ENCODE peak calls at places on chromosomes 5 and 9, in ten cellular contexts. One of them, this sample, is unnamed.

GRCh38 chr9:133374612-133375115 is 1.2 kb downstream of the SURF4 start:
- DNase-seq in endothelial cell: no peak
- DNase-seq in adrenal gland: no peak
- DNase-seq in sigmoid colon: no peak
- DNase-seq in B cell: no peak
- DNase-seq in GM20000: no peak
- DNase-seq in progenitor cell of endocrine pancreas: no peak
- DNase-seq in PC-3: no peak
- DNase-seq in AG10803: peak
- DNase-seq in cardiac fibroblast: peak
- DNase-seq in this sample: no peak

GRCh38 chr9:133461975-133462374 is 2.2 kb downstream of the CACFD1 start:
- DNase-seq in adrenal gland: no peak
- DNase-seq in sigmoid colon: no peak
- DNase-seq in endothelial cell: no peak
- DNase-seq in cardiac fibroblast: no peak
- DNase-seq in GM20000: no peak
- DNase-seq in B cell: no peak
- DNase-seq in AG10803: no peak
- DNase-seq in PC-3: no peak
- DNase-seq in progenitor cell of endocrine pancreas: no peak
- DNase-seq in this sample: no peak

GRCh38 chr5:124343451-124343867 is 403.0 kb downstream of the ZNF608 start:
- DNase-seq in AG10803: peak
- DNase-seq in sigmoid colon: no peak
- DNase-seq in PC-3: peak
- DNase-seq in adrenal gland: peak
- DNase-seq in B cell: no peak
- DNase-seq in endothelial cell: no peak
- DNase-seq in GM20000: no peak
- DNase-seq in progenitor cell of endocrine pancreas: no peak
- DNase-seq in cardiac fibroblast: peak
- DNase-seq in this sample: no peak

GRCh38 chr5:173191561-173191960 is 43.4 kb downstream of the NKX2-5 start:
- DNase-seq in cardiac fibroblast: no peak
- DNase-seq in PC-3: no peak
- DNase-seq in B cell: no peak
- DNase-seq in endothelial cell: no peak
- DNase-seq in progenitor cell of endocrine pancreas: no peak
- DNase-seq in adrenal gland: no peak
- DNase-seq in sigmoid colon: no peak
- DNase-seq in AG10803: no peak
- DNase-seq in GM20000: no peak
- DNase-seq in this sample: no peak

GRCh38 chr9:99140685-99141314 is 35.9 kb downstream of the TGFBR1 start:
- DNase-seq in GM20000: peak
- DNase-seq in cardiac fibroblast: peak
- DNase-seq in progenitor cell of endocrine pancreas: no peak
- DNase-seq in B cell: peak
- DNase-seq in sigmoid colon: peak
- DNase-seq in PC-3: peak
- DNase-seq in endothelial cell: peak
- DNase-seq in AG10803: peak
- DNase-seq in adrenal gland: peak
- DNase-seq in this sample: peak

GRCh38 chr9:115164511-115164974 is 46.6 kb upstream of the TNC start:
- DNase-seq in progenitor cell of endocrine pancreas: no peak
- DNase-seq in sigmoid colon: no peak
- DNase-seq in endothelial cell: no peak
- DNase-seq in AG10803: peak
- DNase-seq in cardiac fibroblast: peak
- DNase-seq in PC-3: peak
- DNase-seq in B cell: no peak
- DNase-seq in GM20000: no peak
- DNase-seq in adrenal gland: peak
- DNase-seq in this sample: no peak

GRCh38 chr5:171137768-171138540 is 171.1 kb upstream of the TLX3 start:
- DNase-seq in PC-3: peak
- DNase-seq in GM20000: no peak
- DNase-seq in cardiac fibroblast: peak
- DNase-seq in B cell: no peak
- DNase-seq in sigmoid colon: no peak
- DNase-seq in endothelial cell: no peak
- DNase-seq in AG10803: peak
- DNase-seq in progenitor cell of endocrine pancreas: no peak
- DNase-seq in adrenal gland: no peak
- DNase-seq in this sample: no peak

GRCh38 chr5:82387041-82387818 is 109.1 kb upstream of the RPS23 start:
- DNase-seq in cardiac fibroblast: peak
- DNase-seq in sigmoid colon: no peak
- DNase-seq in B cell: no peak
- DNase-seq in PC-3: peak
- DNase-seq in GM20000: no peak
- DNase-seq in adrenal gland: peak
- DNase-seq in endothelial cell: no peak
- DNase-seq in AG10803: no peak
- DNase-seq in progenitor cell of endocrine pancreas: no peak
- DNase-seq in this sample: no peak

GRCh38 chr9:92035687-92036410 is 79.4 kb downstream of the SPTLC1 start:
- DNase-seq in AG10803: peak
- DNase-seq in endothelial cell: no peak
- DNase-seq in cardiac fibroblast: peak
- DNase-seq in GM20000: no peak
- DNase-seq in B cell: no peak
- DNase-seq in adrenal gland: no peak
- DNase-seq in progenitor cell of endocrine pancreas: no peak
- DNase-seq in sigmoid colon: peak
- DNase-seq in PC-3: no peak
- DNase-seq in this sample: no peak

GRCh38 chr5:112960316-112960715 is 16.3 kb upstream of the DCP2 start:
- DNase-seq in PC-3: no peak
- DNase-seq in progenitor cell of endocrine pancreas: no peak
- DNase-seq in AG10803: no peak
- DNase-seq in B cell: no peak
- DNase-seq in GM20000: no peak
- DNase-seq in adrenal gland: no peak
- DNase-seq in endothelial cell: no peak
- DNase-seq in sigmoid colon: no peak
- DNase-seq in cardiac fibroblast: no peak
- DNase-seq in this sample: no peak

GRCh38 chr5:1641560-1642166 is 117.9 kb upstream of the LPCAT1 start:
- DNase-seq in PC-3: peak
- DNase-seq in progenitor cell of endocrine pancreas: peak
- DNase-seq in adrenal gland: peak
- DNase-seq in endothelial cell: peak
- DNase-seq in cardiac fibroblast: peak
- DNase-seq in sigmoid colon: peak
- DNase-seq in B cell: peak
- DNase-seq in GM20000: peak
- DNase-seq in AG10803: peak
- DNase-seq in this sample: peak

GRCh38 chr9:36345103-36345846 is 54.8 kb downstream of the RNF38 start:
- DNase-seq in cardiac fibroblast: no peak
- DNase-seq in PC-3: no peak
- DNase-seq in sigmoid colon: no peak
- DNase-seq in adrenal gland: no peak
- DNase-seq in GM20000: no peak
- DNase-seq in progenitor cell of endocrine pancreas: no peak
- DNase-seq in endothelial cell: peak
- DNase-seq in AG10803: no peak
- DNase-seq in B cell: no peak
- DNase-seq in this sample: no peak
- TF ChIP-seq CTCF in cardiac fibroblast: peak
- TF ChIP-seq CTCF in PC-3: peak
- TF ChIP-seq CTCF in sigmoid colon: no peak
- TF ChIP-seq CTCF in adrenal gland: no peak
- TF ChIP-seq CTCF in GM20000: no peak
- TF ChIP-seq CTCF in progenitor cell of endocrine pancreas: no peak
- TF ChIP-seq CTCF in endothelial cell: peak
- TF ChIP-seq CTCF in AG10803: no peak
- TF ChIP-seq CTCF in B cell: no peak
- TF ChIP-seq CTCF in this sample: no peak

DNA sequence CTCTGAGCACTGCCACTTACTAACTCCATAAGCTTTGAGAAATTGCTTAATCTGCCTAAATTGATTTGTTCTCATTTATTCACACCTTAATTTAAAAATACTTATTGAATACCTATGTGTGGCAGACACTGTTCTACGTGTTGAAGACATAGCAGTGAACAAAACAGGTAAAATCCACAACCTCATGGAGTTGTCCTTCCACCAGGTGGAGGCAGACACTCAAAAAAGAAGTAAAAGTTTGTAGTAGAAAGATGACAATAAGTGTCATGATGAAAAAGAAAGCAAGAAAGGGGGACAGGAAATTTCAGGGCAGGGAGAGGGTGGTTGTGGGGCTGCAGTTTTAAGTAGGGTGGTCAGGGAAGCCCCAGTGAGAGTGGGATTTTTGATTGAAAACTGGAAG is 94.9 kb downstream of the SREK1 start:
- DNase-seq in PC-3: peak
- DNase-seq in adrenal gland: no peak
- DNase-seq in cardiac fibroblast: peak
- DNase-seq in sigmoid colon: no peak
- DNase-seq in AG10803: no peak
- DNase-seq in progenitor cell of endocrine pancreas: no peak
- DNase-seq in endothelial cell: no peak
- DNase-seq in GM20000: no peak
- DNase-seq in B cell: no peak
- DNase-seq in this sample: no peak
- TF ChIP-seq CTCF in PC-3: peak
- TF ChIP-seq CTCF in adrenal gland: no peak
- TF ChIP-seq CTCF in cardiac fibroblast: peak
- TF ChIP-seq CTCF in sigmoid colon: no peak
- TF ChIP-seq CTCF in AG10803: no peak
- TF ChIP-seq CTCF in progenitor cell of endocrine pancreas: peak
- TF ChIP-seq CTCF in endothelial cell: no peak
- TF ChIP-seq CTCF in GM20000: no peak
- TF ChIP-seq CTCF in B cell: no peak
- TF ChIP-seq CTCF in this sample: no peak

GRCh38 chr9:33718987-33719386 is 76.4 kb upstream of the PRSS3 start:
- DNase-seq in sigmoid colon: no peak
- DNase-seq in endothelial cell: no peak
- DNase-seq in GM20000: no peak
- DNase-seq in progenitor cell of endocrine pancreas: no peak
- DNase-seq in cardiac fibroblast: peak
- DNase-seq in adrenal gland: no peak
- DNase-seq in AG10803: peak
- DNase-seq in PC-3: peak
- DNase-seq in B cell: no peak
- DNase-seq in this sample: no peak

GRCh38 chr9:33722359-33722675 is 73.0 kb upstream of the PRSS3 start:
- DNase-seq in cardiac fibroblast: no peak
- DNase-seq in GM20000: no peak
- DNase-seq in progenitor cell of endocrine pancreas: no peak
- DNase-seq in endothelial cell: no peak
- DNase-seq in sigmoid colon: no peak
- DNase-seq in adrenal gland: no peak
- DNase-seq in AG10803: no peak
- DNase-seq in PC-3: no peak
- DNase-seq in B cell: no peak
- DNase-seq in this sample: no peak

GRCh38 chr9:33721674-33722358 is 73.5 kb upstream of the PRSS3 start:
- DNase-seq in AG10803: peak
- DNase-seq in cardiac fibroblast: peak
- DNase-seq in PC-3: peak
- DNase-seq in sigmoid colon: peak
- DNase-seq in endothelial cell: peak
- DNase-seq in GM20000: peak
- DNase-seq in adrenal gland: peak
- DNase-seq in progenitor cell of endocrine pancreas: peak
- DNase-seq in B cell: peak
- DNase-seq in this sample: peak

GRCh38 chr9:33714989-33715388 is 80.4 kb upstream of the PRSS3 start:
- DNase-seq in adrenal gland: no peak
- DNase-seq in endothelial cell: no peak
- DNase-seq in GM20000: no peak
- DNase-seq in B cell: no peak
- DNase-seq in progenitor cell of endocrine pancreas: no peak
- DNase-seq in AG10803: no peak
- DNase-seq in PC-3: no peak
- DNase-seq in sigmoid colon: no peak
- DNase-seq in cardiac fibroblast: no peak
- DNase-seq in this sample: no peak

DNA sequence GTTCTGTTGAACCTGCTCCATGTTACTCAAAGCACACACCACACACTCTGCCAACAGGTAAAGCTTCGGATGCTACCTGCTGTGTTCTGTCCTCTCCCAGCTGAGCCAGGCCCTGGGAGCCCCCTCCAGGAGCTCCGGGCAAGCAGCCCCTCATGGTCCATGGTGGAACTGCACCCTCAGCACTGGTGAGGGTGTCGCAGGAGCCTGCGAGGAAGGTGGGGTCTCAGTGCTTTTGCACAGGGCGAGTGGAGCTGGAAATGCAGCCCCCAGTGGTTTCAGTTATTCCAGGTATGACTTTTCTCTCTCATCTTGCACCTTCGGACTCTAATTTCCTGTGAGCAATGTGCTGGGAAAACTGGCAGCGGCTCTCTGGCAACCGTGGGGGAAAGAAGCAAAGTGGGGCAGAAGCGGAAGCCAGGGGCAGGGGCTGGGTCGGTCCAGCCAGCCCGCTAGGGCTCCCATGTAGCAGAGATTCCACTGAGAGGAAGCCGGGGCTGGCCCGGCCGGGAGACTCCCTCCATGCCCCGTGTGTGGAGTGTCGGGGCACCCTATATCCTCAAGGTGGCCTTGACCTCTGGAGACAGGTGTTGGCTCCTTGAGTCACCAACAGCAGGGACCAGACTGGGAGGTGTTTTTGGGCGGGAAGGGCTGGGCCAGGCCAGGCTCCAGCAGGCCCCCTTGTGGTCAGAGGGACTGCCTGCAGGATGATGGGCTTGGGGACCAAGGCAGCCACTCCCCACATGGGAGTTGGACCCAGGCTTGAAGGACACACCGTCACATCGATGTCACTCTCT is 75.6 kb upstream of the PRSS3 start:
- DNase-seq in GM20000: peak
- DNase-seq in AG10803: no peak
- DNase-seq in sigmoid colon: no peak
- DNase-seq in endothelial cell: peak
- DNase-seq in B cell: no peak
- DNase-seq in adrenal gland: peak
- DNase-seq in PC-3: peak
- DNase-seq in cardiac fibroblast: no peak
- DNase-seq in progenitor cell of endocrine pancreas: peak
- DNase-seq in this sample: peak
- TF ChIP-seq CTCF in GM20000: peak
- TF ChIP-seq CTCF in AG10803: peak
- TF ChIP-seq CTCF in sigmoid colon: no peak
- TF ChIP-seq CTCF in endothelial cell: peak
- TF ChIP-seq CTCF in B cell: peak
- TF ChIP-seq CTCF in adrenal gland: peak
- TF ChIP-seq CTCF in PC-3: peak
- TF ChIP-seq CTCF in cardiac fibroblast: peak
- TF ChIP-seq CTCF in progenitor cell of endocrine pancreas: peak
- TF ChIP-seq CTCF in this sample: peak

GRCh38 chr9:130039504-130040147 is 3.4 kb downstream of the FNBP1 start:
- DNase-seq in progenitor cell of endocrine pancreas: no peak
- DNase-seq in AG10803: no peak
- DNase-seq in adrenal gland: no peak
- DNase-seq in cardiac fibroblast: no peak
- DNase-seq in GM20000: peak
- DNase-seq in PC-3: peak
- DNase-seq in B cell: peak
- DNase-seq in sigmoid colon: no peak
- DNase-seq in endothelial cell: no peak
- DNase-seq in this sample: no peak
- TF ChIP-seq CTCF in progenitor cell of endocrine pancreas: no peak
- TF ChIP-seq CTCF in AG10803: no peak
- TF ChIP-seq CTCF in adrenal gland: no peak
- TF ChIP-seq CTCF in cardiac fibroblast: no peak
- TF ChIP-seq CTCF in GM20000: no peak
- TF ChIP-seq CTCF in PC-3: peak
- TF ChIP-seq CTCF in B cell: no peak
- TF ChIP-seq CTCF in sigmoid colon: peak
- TF ChIP-seq CTCF in endothelial cell: no peak
- TF ChIP-seq CTCF in this sample: no peak